ENCODE peak calls at places on chromosomes 13 and 19, in eight cellular contexts. One of them, this sample, is unnamed.

GRCh38 chr19:41264581-41265375 is 606 bp downstream of the HNRNPUL1 start:
- DNase-seq in A549: peak; percentile 56
- DNase-seq in astrocyte: peak; percentile 8
- DNase-seq in SJSA1: peak; percentile 67
- DNase-seq in mesendoderm: peak; percentile 71
- DNase-seq in suprapubic skin: peak; percentile 81
- DNase-seq in thoracic aorta: no peak
- DNase-seq in CD8-positive, alpha-beta T cell: peak; percentile 68
- DNase-seq in this sample: peak; percentile 62

GRCh38 chr19:10289167-10289835 is 451 bp upstream of the ICAM5 start:
- DNase-seq in A549: peak; percentile 71
- DNase-seq in CD8-positive, alpha-beta T cell: peak; percentile 64
- DNase-seq in SJSA1: no peak
- DNase-seq in suprapubic skin: no peak
- DNase-seq in astrocyte: no peak
- DNase-seq in mesendoderm: peak; percentile 58
- DNase-seq in thoracic aorta: no peak
- DNase-seq in this sample: no peak

GRCh38 chr13:49649244-49649962 is 21.1 kb downstream of the ARL11 start:
- DNase-seq in suprapubic skin: no peak
- DNase-seq in A549: peak; percentile 41
- DNase-seq in mesendoderm: peak; percentile 70
- DNase-seq in thoracic aorta: no peak
- DNase-seq in SJSA1: no peak
- DNase-seq in CD8-positive, alpha-beta T cell: no peak
- DNase-seq in astrocyte: peak; percentile 27
- DNase-seq in this sample: no peak

GRCh38 chr19:19866599-19867248 is 1.0 kb downstream of the ZNF253 start:
- DNase-seq in thoracic aorta: no peak
- DNase-seq in mesendoderm: peak; percentile 95
- DNase-seq in CD8-positive, alpha-beta T cell: peak; percentile 46
- DNase-seq in astrocyte: no peak
- DNase-seq in A549: no peak
- DNase-seq in suprapubic skin: no peak
- DNase-seq in SJSA1: no peak
- DNase-seq in this sample: peak; percentile 80

GRCh38 chr13:111902726-111903125 is 164.2 kb upstream of the SOX1 start:
- DNase-seq in mesendoderm: no peak
- DNase-seq in astrocyte: no peak
- DNase-seq in SJSA1: peak; percentile 41
- DNase-seq in thoracic aorta: no peak
- DNase-seq in suprapubic skin: no peak
- DNase-seq in CD8-positive, alpha-beta T cell: no peak
- DNase-seq in A549: no peak
- DNase-seq in this sample: no peak

GRCh38 chr19:38070573-38070972 is 153.4 kb downstream of the DPF1 start:
- DNase-seq in astrocyte: peak; percentile 69
- DNase-seq in SJSA1: no peak
- DNase-seq in CD8-positive, alpha-beta T cell: no peak
- DNase-seq in suprapubic skin: no peak
- DNase-seq in thoracic aorta: no peak
- DNase-seq in A549: peak; percentile 88
- DNase-seq in mesendoderm: no peak
- DNase-seq in this sample: no peak

GRCh38 chr19:6854758-6855157 is 32.6 kb upstream of the ADGRE1 start:
- DNase-seq in suprapubic skin: no peak
- DNase-seq in astrocyte: no peak
- DNase-seq in A549: no peak
- DNase-seq in mesendoderm: no peak
- DNase-seq in SJSA1: no peak
- DNase-seq in CD8-positive, alpha-beta T cell: no peak
- DNase-seq in thoracic aorta: no peak
- DNase-seq in this sample: no peak

GRCh38 chr13:48194392-48194754 is 38.6 kb upstream of the ITM2B start:
- DNase-seq in SJSA1: no peak
- DNase-seq in thoracic aorta: no peak
- DNase-seq in astrocyte: no peak
- DNase-seq in CD8-positive, alpha-beta T cell: no peak
- DNase-seq in mesendoderm: no peak
- DNase-seq in suprapubic skin: no peak
- DNase-seq in A549: no peak
- DNase-seq in this sample: peak; percentile 62

GRCh38 chr19:40623403-40624239 is 22.5 kb downstream of the LTBP4 start:
- DNase-seq in SJSA1: no peak
- DNase-seq in CD8-positive, alpha-beta T cell: no peak
- DNase-seq in astrocyte: peak; percentile 98
- DNase-seq in suprapubic skin: no peak
- DNase-seq in A549: peak; percentile 86
- DNase-seq in mesendoderm: peak; percentile 99
- DNase-seq in thoracic aorta: no peak
- DNase-seq in this sample: no peak

GRCh38 chr13:91739751-91740150 is 341.3 kb downstream of the GPC5 start:
- DNase-seq in suprapubic skin: no peak
- DNase-seq in SJSA1: no peak
- DNase-seq in astrocyte: no peak
- DNase-seq in mesendoderm: peak; percentile 42
- DNase-seq in CD8-positive, alpha-beta T cell: no peak
- DNase-seq in A549: no peak
- DNase-seq in thoracic aorta: no peak
- DNase-seq in this sample: no peak

GRCh38 chr19:32397736-32398135 is 7.8 kb upstream of the DPY19L3 start:
- DNase-seq in mesendoderm: peak; percentile 2
- DNase-seq in suprapubic skin: no peak
- DNase-seq in thoracic aorta: no peak
- DNase-seq in A549: peak; percentile 45
- DNase-seq in astrocyte: peak; percentile 71
- DNase-seq in SJSA1: peak; percentile 70
- DNase-seq in CD8-positive, alpha-beta T cell: no peak
- DNase-seq in this sample: no peak

GRCh38 chr13:103531278-103531677 is 465.1 kb upstream of the SLC10A2 start:
- DNase-seq in A549: no peak
- DNase-seq in suprapubic skin: no peak
- DNase-seq in SJSA1: no peak
- DNase-seq in thoracic aorta: no peak
- DNase-seq in mesendoderm: no peak
- DNase-seq in CD8-positive, alpha-beta T cell: no peak
- DNase-seq in astrocyte: no peak
- DNase-seq in this sample: no peak

GRCh38 chr13:113646921-113647340 is 11.1 kb downstream of the ATP4B start:
- DNase-seq in suprapubic skin: peak; percentile 35
- DNase-seq in SJSA1: peak; percentile 58
- DNase-seq in A549: no peak
- DNase-seq in astrocyte: no peak
- DNase-seq in thoracic aorta: no peak
- DNase-seq in mesendoderm: no peak
- DNase-seq in CD8-positive, alpha-beta T cell: peak; percentile 1
- DNase-seq in this sample: no peak

GRCh38 chr13:113649212-113649611 is 8.8 kb downstream of the ATP4B start:
- DNase-seq in thoracic aorta: no peak
- DNase-seq in CD8-positive, alpha-beta T cell: no peak
- DNase-seq in mesendoderm: peak; percentile 37
- DNase-seq in suprapubic skin: peak; percentile 51
- DNase-seq in A549: no peak
- DNase-seq in SJSA1: peak; percentile 61
- DNase-seq in astrocyte: no peak
- DNase-seq in this sample: no peak

GRCh38 chr13:113646376-113646775 is 11.6 kb downstream of the ATP4B start:
- DNase-seq in astrocyte: no peak
- DNase-seq in A549: no peak
- DNase-seq in CD8-positive, alpha-beta T cell: peak; percentile 1
- DNase-seq in suprapubic skin: peak; percentile 49
- DNase-seq in SJSA1: peak; percentile 57
- DNase-seq in mesendoderm: no peak
- DNase-seq in thoracic aorta: no peak
- DNase-seq in this sample: no peak

GRCh38 chr13:113648218-113648615 is 9.8 kb downstream of the ATP4B start:
- DNase-seq in CD8-positive, alpha-beta T cell: peak; percentile 1
- DNase-seq in suprapubic skin: peak; percentile 50
- DNase-seq in A549: no peak
- DNase-seq in astrocyte: no peak
- DNase-seq in thoracic aorta: no peak
- DNase-seq in mesendoderm: no peak
- DNase-seq in SJSA1: peak; percentile 59
- DNase-seq in this sample: no peak

GRCh38 chr13:113647351-113648217 is 10.4 kb downstream of the ATP4B start:
- DNase-seq in CD8-positive, alpha-beta T cell: peak; percentile 3
- DNase-seq in astrocyte: peak; percentile 20
- DNase-seq in SJSA1: peak; percentile 82
- DNase-seq in mesendoderm: no peak
- DNase-seq in suprapubic skin: peak; percentile 84
- DNase-seq in A549: peak; percentile 79
- DNase-seq in thoracic aorta: peak; percentile 60
- DNase-seq in this sample: no peak
- H3K27ac ChIP-seq in CD8-positive, alpha-beta T cell: no peak overlapping the region
- H3K27ac ChIP-seq in astrocyte: no peak overlapping the region
- H3K27ac ChIP-seq in SJSA1: no peak overlapping the region
- H3K27ac ChIP-seq in mesendoderm: no peak overlapping the region
- H3K27ac ChIP-seq in suprapubic skin: peak overlapping the region; percentile 20
- H3K27ac ChIP-seq in A549: peak overlapping the region; percentile 36
- H3K27ac ChIP-seq in thoracic aorta: no peak overlapping the region
- H3K27ac ChIP-seq in this sample: no peak overlapping the region

GRCh38 chr19:28350037-28350436 is 862.9 kb downstream of the UQCRFS1 start:
- DNase-seq in suprapubic skin: no peak
- DNase-seq in astrocyte: no peak
- DNase-seq in thoracic aorta: no peak
- DNase-seq in SJSA1: no peak
- DNase-seq in A549: no peak
- DNase-seq in CD8-positive, alpha-beta T cell: no peak
- DNase-seq in mesendoderm: no peak
- DNase-seq in this sample: no peak
- H3K27ac ChIP-seq in suprapubic skin: no peak overlapping the region
- H3K27ac ChIP-seq in astrocyte: no peak overlapping the region
- H3K27ac ChIP-seq in thoracic aorta: no peak overlapping the region
- H3K27ac ChIP-seq in SJSA1: no peak overlapping the region
- H3K27ac ChIP-seq in A549: no peak overlapping the region
- H3K27ac ChIP-seq in CD8-positive, alpha-beta T cell: no peak overlapping the region
- H3K27ac ChIP-seq in mesendoderm: no peak overlapping the region
- H3K27ac ChIP-seq in this sample: no peak overlapping the region

GRCh38 chr19:42279902-42280760 is 11.1 kb downstream of the CIC start:
- DNase-seq in suprapubic skin: peak; percentile 96
- DNase-seq in thoracic aorta: peak; percentile 87
- DNase-seq in SJSA1: peak; percentile 92
- DNase-seq in astrocyte: peak; percentile 82
- DNase-seq in mesendoderm: peak; percentile 76
- DNase-seq in CD8-positive, alpha-beta T cell: peak; percentile 82
- DNase-seq in A549: peak; percentile 96
- DNase-seq in this sample: peak; percentile 83

GRCh38 chr19:42279148-42279901 is 10.3 kb downstream of the CIC start:
- DNase-seq in astrocyte: no peak
- DNase-seq in mesendoderm: no peak
- DNase-seq in CD8-positive, alpha-beta T cell: no peak
- DNase-seq in SJSA1: no peak
- DNase-seq in suprapubic skin: peak; percentile 65
- DNase-seq in thoracic aorta: no peak
- DNase-seq in A549: no peak
- DNase-seq in this sample: no peak

GRCh38 chr19:42276821-42277220 is 7.8 kb downstream of the CIC start:
- DNase-seq in suprapubic skin: no peak
- DNase-seq in mesendoderm: no peak
- DNase-seq in SJSA1: no peak
- DNase-seq in astrocyte: no peak
- DNase-seq in CD8-positive, alpha-beta T cell: no peak
- DNase-seq in A549: no peak
- DNase-seq in thoracic aorta: no peak
- DNase-seq in this sample: no peak

GRCh38 chr19:42276284-42276683 is 7.2 kb downstream of the CIC start:
- DNase-seq in SJSA1: no peak
- DNase-seq in suprapubic skin: no peak
- DNase-seq in CD8-positive, alpha-beta T cell: no peak
- DNase-seq in mesendoderm: no peak
- DNase-seq in thoracic aorta: no peak
- DNase-seq in astrocyte: no peak
- DNase-seq in A549: no peak
- DNase-seq in this sample: no peak

DNA sequence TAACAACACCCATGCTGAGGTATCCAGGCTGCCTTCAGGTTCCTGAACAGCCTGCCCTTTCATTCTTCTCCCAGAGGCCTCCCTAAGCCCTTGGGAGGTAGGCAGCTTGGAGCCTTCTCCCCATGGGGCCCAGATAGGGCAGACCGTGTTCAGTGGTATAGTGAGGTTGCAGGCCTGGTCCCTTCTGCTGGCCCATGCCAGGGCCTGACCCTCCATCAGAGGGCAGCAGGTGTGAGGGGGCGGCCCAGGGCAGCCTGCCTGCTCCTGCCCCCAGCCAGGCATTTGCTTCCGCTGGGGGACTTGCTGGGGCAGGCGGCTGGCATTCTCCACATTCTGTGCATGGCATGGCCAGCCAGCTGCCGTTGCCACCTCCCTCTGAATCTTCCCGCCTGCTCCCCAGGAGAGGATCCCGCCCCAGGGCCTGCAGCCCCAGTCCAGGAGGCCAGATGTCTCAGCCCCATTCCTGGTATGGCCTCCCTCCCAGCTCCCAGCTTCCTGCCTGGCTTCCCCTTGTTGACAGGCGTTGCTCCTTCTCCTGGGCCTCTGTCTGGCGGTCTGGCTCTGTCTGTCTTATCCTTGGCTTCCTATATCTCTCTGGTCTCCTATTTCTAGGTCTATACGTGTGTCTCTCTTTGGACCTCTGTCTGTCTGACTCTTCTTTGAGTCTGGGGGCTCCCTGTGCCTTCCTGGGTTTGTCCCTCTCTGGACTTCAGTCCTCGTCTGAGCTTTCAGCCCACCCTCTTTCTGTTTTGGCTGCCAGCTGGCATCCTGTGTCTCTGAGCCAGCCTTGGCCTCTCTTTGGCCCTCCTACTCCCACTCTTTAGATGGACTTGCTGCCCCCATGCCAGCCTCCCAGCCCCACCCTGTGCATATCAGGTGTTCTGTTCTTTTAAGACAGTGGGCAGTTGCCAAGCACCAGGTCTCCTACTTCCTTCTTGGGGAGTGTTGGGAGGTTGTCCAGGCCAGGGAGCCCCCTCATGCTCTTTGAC is 9.1 kb downstream of the CIC start:
- DNase-seq in astrocyte: no peak
- DNase-seq in thoracic aorta: no peak
- DNase-seq in mesendoderm: no peak
- DNase-seq in suprapubic skin: peak; percentile 76
- DNase-seq in A549: no peak
- DNase-seq in CD8-positive, alpha-beta T cell: no peak
- DNase-seq in SJSA1: no peak
- DNase-seq in this sample: no peak
- H3K27ac ChIP-seq in astrocyte: no peak overlapping the region
- H3K27ac ChIP-seq in thoracic aorta: peak overlapping the region; percentile 91
- H3K27ac ChIP-seq in mesendoderm: no peak overlapping the region
- H3K27ac ChIP-seq in suprapubic skin: peak overlapping the region; percentile 97
- H3K27ac ChIP-seq in A549: no peak overlapping the region
- H3K27ac ChIP-seq in CD8-positive, alpha-beta T cell: no peak overlapping the region
- H3K27ac ChIP-seq in SJSA1: no peak overlapping the region
- H3K27ac ChIP-seq in this sample: no peak overlapping the region

DNA sequence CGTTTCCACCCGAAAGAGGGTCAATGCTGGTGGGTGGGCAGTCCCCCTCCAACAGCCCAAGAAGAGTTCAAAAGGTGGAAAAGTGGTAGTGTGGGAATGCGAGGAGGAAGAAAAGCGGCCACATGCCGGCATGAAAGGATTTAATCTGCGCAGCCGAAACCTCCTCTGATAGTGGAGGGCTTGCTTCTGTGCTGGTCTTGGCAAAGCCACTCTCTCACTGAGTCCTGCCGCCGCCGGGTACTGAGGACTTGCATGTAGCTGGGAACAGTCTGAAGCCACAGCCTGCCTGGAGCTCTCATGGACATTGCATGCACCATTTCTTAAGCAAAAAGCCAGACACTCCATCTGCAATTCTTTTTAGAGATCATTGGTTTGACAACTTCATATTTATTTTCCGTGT is 136.2 kb upstream of the ZNF536 start:
- DNase-seq in thoracic aorta: no peak
- DNase-seq in mesendoderm: no peak
- DNase-seq in SJSA1: no peak
- DNase-seq in CD8-positive, alpha-beta T cell: no peak
- DNase-seq in astrocyte: no peak
- DNase-seq in A549: no peak
- DNase-seq in suprapubic skin: no peak
- DNase-seq in this sample: no peak
- H3K27ac ChIP-seq in thoracic aorta: no peak overlapping the region
- H3K27ac ChIP-seq in mesendoderm: no peak overlapping the region
- H3K27ac ChIP-seq in SJSA1: no peak overlapping the region
- H3K27ac ChIP-seq in CD8-positive, alpha-beta T cell: no peak overlapping the region
- H3K27ac ChIP-seq in astrocyte: no peak overlapping the region
- H3K27ac ChIP-seq in A549: no peak overlapping the region
- H3K27ac ChIP-seq in suprapubic skin: no peak overlapping the region
- H3K27ac ChIP-seq in this sample: no peak overlapping the region

This sample was measured in HL-60.